ENCODE peak calls at places on chromosomes 3 and 15, in four cellular contexts. J is brain microvascular endothelial cell, W is tibial artery, X is uterus. U is an unnamed sample.

GRCh38 chr3:73324203-73325155 is 263.0 kb downstream of the EBLN2 start:
- DNase-seq in J (no peak), W (no peak), X (peak), U (no peak)

GRCh38 chr3:98741121-98741716 is 21.9 kb upstream of the ST3GAL6 start:
- DNase-seq in J (peak), W (no peak), X (no peak), U (no peak)

GRCh38 chr15:99475754-99476412 is 89.9 kb upstream of the MEF2A start:
- DNase-seq in J (no peak), W (no peak), X (no peak), U (no peak)

GRCh38 chr3:169812124-169812843 is 386 bp upstream of the LRRIQ4 start:
- DNase-seq in J (peak), W (peak), X (peak), U (no peak)

GRCh38 chr3:50241163-50241562 is 5.2 kb downstream of the GNAI2 start:
- DNase-seq in J (no peak), W (no peak), X (no peak), U (no peak)

GRCh38 chr3:70774641-70775040 is 462.2 kb upstream of the MDFIC2 start:
- DNase-seq in J (no peak), W (no peak), X (no peak), U (no peak)

GRCh38 chr15:41024141-41024540 is 70.9 kb downstream of the CHAC1 start:
- DNase-seq in J (peak), W (no peak), X (no peak), U (peak)

GRCh38 chr3:13500133-13500885 is 20.2 kb downstream of the HDAC11 start:
- DNase-seq in J (peak), W (peak), X (no peak), U (no peak)

GRCh38 chr3:99500485-99500884 is 137.9 kb upstream of the COL8A1 start:
- DNase-seq in J (no peak), W (no peak), X (no peak), U (no peak)

GRCh38 chr3:128849776-128850542 is 29.5 kb upstream of the ACAD9 start:
- DNase-seq in J (no peak), W (no peak), X (no peak), U (no peak)

GRCh38 chr15:74406992-74407705 is 26.6 kb downstream of the SEMA7A start:
- DNase-seq in J (peak), W (no peak), X (peak), U (peak)
- TF ChIP-seq CTCF in J (peak), W (no peak), X (no peak), U (peak)

GRCh38 chr15:67826717-67827560 is 1.6 kb downstream of the SKOR1 start:
- DNase-seq in J (no peak), W (peak), X (no peak), U (no peak)

GRCh38 chr15:67825880-67826716 is 789 bp downstream of the SKOR1 start:
- DNase-seq in J (no peak), W (peak), X (no peak), U (no peak)

GRCh38 chr15:67823371-67824156 is 1.7 kb upstream of the SKOR1 start:
- DNase-seq in J (no peak), W (no peak), X (no peak), U (no peak)

GRCh38 chr15:67824157-67824899 is 981 bp upstream of the SKOR1 start:
- DNase-seq in J (no peak), W (no peak), X (no peak), U (no peak)

DNA sequence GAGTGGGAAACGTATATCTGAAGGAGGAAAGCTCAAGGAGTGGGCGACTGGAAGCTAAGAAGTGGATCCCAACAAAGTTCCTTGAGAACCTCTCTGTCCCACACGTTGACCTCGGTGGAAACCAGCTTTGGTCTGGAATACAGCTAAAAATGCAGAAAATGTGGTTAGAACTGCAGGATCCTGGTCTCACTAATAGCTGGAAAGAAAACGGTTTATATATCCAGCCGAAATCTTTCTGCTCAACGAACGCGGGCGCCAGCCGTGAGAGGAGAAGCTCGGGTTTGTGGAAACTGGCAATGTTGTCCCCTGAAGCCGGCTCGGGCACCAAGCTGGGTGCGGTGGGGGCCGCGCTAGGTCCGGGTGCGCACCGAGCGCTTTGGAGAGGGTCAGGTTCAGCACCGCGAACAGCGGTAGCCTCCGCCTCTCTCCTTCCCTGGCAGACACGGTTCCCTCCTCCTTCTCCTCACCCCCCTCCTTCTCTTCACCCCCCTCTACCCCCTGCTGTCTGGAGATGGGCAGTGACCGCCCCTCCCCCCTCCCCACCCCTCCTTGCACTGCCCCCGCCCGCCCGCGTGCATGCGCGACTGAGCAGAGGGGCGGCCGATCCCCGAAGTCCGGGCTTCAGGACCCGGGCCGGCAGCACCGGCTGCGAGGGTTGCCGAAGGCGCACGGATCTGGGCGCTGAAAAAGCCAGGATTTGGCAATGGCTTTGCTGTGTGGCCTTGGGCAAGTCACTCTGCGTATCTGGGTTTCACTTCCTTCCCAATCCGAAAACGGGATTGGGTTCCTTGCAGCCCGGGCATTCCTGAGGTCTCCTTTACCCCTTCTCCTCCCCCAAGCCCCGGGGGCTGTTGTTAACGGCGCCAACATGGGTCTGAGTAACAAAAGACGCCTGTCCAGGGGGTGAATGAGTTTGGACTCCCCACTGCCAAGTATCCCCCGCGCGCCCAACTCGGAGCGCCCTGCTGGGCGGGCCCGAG is at the start of gene SKOR1:
- DNase-seq in J (peak), W (peak), X (no peak), U (no peak)
- H3K4me3 ChIP-seq in J (no peak), W (peak), X (no peak), U (peak)

DNA sequence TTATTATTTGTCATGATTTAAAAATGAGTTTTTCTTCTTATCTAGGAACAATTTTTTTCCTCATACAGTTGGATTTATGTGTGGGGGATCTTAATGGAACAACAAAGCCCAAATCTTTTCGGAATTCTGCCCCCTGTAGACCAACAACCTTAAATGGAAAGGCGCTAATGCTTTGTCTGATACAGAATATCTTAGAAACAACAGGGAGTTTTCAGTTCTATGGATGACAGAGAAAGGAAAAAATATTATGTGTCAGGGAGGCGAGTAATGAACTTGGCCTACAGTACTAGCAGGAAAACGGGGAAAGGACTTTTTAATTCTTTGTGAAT is 592 bp downstream of the MOBP start:
- DNase-seq in J (no peak), W (no peak), X (no peak), U (no peak)
- TF ChIP-seq CTCF in J (no peak), W (no peak), X (peak), U (no peak)

GRCh38 chr3:57095361-57095760 is 34.9 kb downstream of the SPATA12 start:
- DNase-seq in J (no peak), W (no peak), X (no peak), U (no peak)

GRCh38 chr3:57091874-57092273 is 31.4 kb downstream of the SPATA12 start:
- DNase-seq in J (no peak), W (no peak), X (no peak), U (no peak)

GRCh38 chr3:57093489-57093888 is 33.0 kb downstream of the SPATA12 start:
- DNase-seq in J (no peak), W (no peak), X (no peak), U (no peak)

GRCh38 chr3:57094011-57094535 is 33.6 kb downstream of the SPATA12 start:
- DNase-seq in J (no peak), W (no peak), X (no peak), U (no peak)

GRCh38 chr3:57094606-57095005 is 34.1 kb downstream of the SPATA12 start:
- DNase-seq in J (no peak), W (no peak), X (no peak), U (peak)
- H3K4me3 ChIP-seq in J (no peak), W (no peak), X (no peak), U (no peak)

DNA sequence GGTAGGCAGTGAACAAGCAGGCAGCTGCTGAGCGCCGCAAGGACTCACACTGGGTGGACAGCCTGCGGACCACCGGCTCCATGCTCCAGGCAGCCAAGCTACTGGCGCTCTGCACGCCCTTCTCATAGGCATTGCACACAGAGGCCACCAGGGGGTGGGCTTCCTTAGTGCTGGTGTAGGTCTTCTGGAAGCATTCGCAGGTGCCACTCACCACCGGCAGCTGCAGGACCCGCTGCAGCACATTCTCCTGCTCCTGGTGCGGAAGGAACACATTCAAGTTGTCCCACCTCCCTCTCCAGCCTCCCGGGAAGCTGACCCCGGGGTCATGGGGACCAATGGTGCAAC is 6.0 kb downstream of the PLIN1 start:
- DNase-seq in J (no peak), W (no peak), X (no peak), U (no peak)
- TF ChIP-seq CTCF in J (peak), W (no peak), X (no peak), U (peak)

GRCh38 chr15:62895905-62896316 is 146.6 kb upstream of the TPM1 start:
- DNase-seq in J (peak), W (no peak), X (no peak), U (peak)

GRCh38 chr15:62896380-62896866 is 146.1 kb upstream of the TPM1 start:
- DNase-seq in J (peak), W (no peak), X (no peak), U (no peak)

GRCh38 chr15:62896969-62897486 is 145.5 kb upstream of the TPM1 start:
- DNase-seq in J (peak), W (peak), X (peak), U (peak)

GRCh38 chr15:62899090-62899493 is 143.5 kb upstream of the TPM1 start:
- DNase-seq in J (no peak), W (no peak), X (peak), U (no peak)

GRCh38 chr15:62897634-62898033 is 144.9 kb upstream of the TPM1 start:
- DNase-seq in J (no peak), W (no peak), X (no peak), U (no peak)
- H3K4me3 ChIP-seq in J (no peak), W (no peak), X (no peak), U (no peak)

GRCh38 chr15:73901126-73901810 is 25.0 kb upstream of the LOXL1 start:
- DNase-seq in J (no peak), W (peak), X (no peak), U (no peak)
- TF ChIP-seq CTCF in J (no peak), W (no peak), X (no peak), U (no peak)

GRCh38 chr15:60580068-60580467 is 101.1 kb upstream of the ICE2 start:
- DNase-seq in J (no peak), W (no peak), X (no peak), U (no peak)
- H3K4me3 ChIP-seq in J (no peak), W (no peak), X (no peak), U (no peak)

DNA sequence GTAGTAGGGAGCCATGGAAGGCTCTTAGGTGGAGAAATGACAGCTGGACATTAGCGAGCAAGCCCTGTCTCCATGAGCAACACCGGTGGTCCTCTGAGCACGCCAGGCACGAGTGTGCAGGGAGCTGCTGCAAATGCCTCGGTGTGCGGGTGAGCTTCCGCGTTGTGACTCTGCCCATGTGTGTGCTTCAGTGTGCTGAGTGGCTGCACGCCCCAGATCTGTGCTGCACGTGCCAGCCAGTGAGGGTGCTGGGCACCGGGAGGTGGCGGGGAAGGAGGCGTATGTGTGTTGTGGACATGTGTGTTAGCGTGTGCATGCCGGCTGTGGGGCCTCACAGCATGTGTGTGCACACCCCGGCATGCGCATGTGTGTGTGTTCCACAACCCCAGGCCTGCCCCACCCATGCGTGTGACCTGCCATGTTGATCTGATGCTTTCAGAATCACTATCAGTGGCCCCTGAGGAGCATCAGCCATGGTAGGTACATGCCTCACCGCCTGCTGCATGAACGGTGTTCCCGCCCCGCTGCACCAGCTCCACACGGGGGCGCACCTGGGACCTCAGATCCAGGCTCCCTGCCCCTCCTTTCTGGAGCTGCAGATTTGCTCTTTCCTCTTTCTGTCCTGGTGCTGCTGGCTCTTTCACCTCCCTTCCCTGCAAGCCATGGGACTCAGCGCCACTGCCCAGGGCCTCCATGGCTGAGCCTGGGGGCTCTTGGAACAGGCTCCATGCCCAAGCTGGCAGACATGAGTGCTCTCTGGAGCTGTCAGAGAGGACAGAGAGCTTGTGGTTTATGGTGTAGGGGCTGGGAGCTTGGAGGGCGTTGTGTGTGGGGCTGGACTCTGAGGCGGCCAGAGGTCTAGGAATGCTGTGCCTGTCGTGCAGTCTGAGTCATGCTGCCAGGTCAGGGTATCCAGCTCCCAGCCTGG is 169.4 kb downstream of the TBC1D2B start:
- DNase-seq in J (peak), W (no peak), X (no peak), U (no peak)
- TF ChIP-seq CTCF in J (peak), W (peak), X (no peak), U (peak)

U was measured in AG04449.